ENCODE peak calls at places on chromosomes 7 and 10, in four cellular contexts. Q is brain microvascular endothelial cell, K is A549, A is fibroblast of mammary gland. L is an unnamed sample.
A peak's percentile ranks its signal among the peaks of the same experiment; 100 is the strongest.

GRCh38 chr7:72546586-72546985 is 134.4 kb upstream of the CALN1 start:
- DNase-seq in Q (no peak), K (no peak), A (no peak), L (no peak)

GRCh38 chr7:20858913-20859312 is 72.2 kb upstream of the SP8 start:
- DNase-seq in Q (no peak), K (no peak), A (no peak), L (no peak)

GRCh38 chr7:80420876-80421275 is 91.0 kb downstream of the GNAT3 start:
- DNase-seq in Q (no peak), K (no peak), A (no peak), L (no peak)

GRCh38 chr10:24313233-24313632 is 104.3 kb downstream of the KIAA1217 start:
- DNase-seq in A (no peak), Q (no peak), K (no peak), L (no peak)

GRCh38 chr10:50604823-50605222 is 18.9 kb downstream of the SGMS1 start:
- DNase-seq in Q (no peak), A (no peak), K (no peak), L (no peak)

GRCh38 chr10:71970331-71970730 is 6.1 kb downstream of the CHST3 start:
- DNase-seq in Q (no peak), A (no peak), K (peak; percentile 79), L (no peak)

GRCh38 chr10:132575320-132576201 is 38.0 kb downstream of the INPP5A start:
- DNase-seq in Q (peak; percentile 86), K (peak; percentile 48), A (peak; percentile 66), L (peak; percentile 42)

GRCh38 chr7:55265836-55266235 is 99.3 kb upstream of the LANCL2 start:
- DNase-seq in A (no peak), Q (no peak), K (peak; percentile 35), L (no peak)

GRCh38 chr7:137475966-137476365 is 132.4 kb upstream of the PTN start:
- DNase-seq in K (no peak), Q (no peak), A (peak; percentile 61), L (no peak)

GRCh38 chr7:43443380-43443779 is 139.5 kb upstream of the STK17A start:
- DNase-seq in Q (no peak), A (no peak), K (no peak), L (no peak)

DNA sequence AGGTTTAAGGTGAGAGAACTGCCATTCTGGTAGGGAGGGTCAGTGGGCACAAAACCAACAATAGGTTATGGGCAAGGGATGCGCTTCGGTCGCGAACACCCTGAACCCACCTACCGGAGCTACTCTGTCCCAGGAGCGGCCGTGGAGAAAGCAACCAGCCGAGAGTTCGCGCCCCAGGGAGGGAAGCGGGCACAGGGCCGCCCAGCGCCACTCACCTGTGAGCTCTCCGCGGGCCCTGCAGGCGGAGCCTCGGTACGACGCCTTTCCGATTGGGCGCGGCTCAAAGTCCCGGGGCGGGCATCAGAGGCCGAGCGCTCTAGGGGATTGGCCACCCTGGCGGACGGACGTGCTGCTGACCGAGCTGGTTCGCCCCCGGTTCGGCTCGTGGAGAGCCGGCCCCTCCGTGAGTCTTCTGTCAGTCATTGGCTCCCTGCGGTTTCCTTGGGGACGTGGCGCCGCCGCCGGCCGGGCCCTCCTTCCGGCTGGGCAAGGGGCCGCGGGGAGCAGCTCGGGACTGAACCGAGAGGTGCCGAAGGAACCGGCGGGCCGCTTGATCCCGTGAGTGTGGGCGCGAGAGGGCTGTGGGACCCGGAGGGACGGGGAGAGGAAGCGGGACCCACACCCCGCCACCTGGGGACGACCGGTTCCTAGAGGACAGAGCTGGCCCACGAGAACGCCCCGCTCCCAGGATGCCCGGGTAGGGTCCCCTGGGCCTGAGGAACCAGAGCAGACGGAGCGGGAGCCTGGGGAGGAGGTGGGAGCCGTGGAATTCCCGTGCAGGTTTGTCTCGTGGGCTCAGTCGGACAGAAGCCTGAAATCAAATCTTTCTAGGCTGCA is at the start of gene ENTPD7:
- DNase-seq in A (peak; percentile 92), Q (peak; percentile 96), K (peak; percentile 95), L (peak; percentile 78)
- TF ChIP-seq CTCF in A (no peak), Q (peak; percentile 37), K (no peak), L (no peak)

GRCh38 chr7:155753446-155753965 is 58.8 kb downstream of the SHH start:
- DNase-seq in K (no peak), A (peak; percentile 31), Q (no peak), L (no peak)
- H3K4me3 ChIP-seq in K (no peak overlapping the region), A (no peak overlapping the region), Q (no peak overlapping the region), L (no peak overlapping the region)

DNA sequence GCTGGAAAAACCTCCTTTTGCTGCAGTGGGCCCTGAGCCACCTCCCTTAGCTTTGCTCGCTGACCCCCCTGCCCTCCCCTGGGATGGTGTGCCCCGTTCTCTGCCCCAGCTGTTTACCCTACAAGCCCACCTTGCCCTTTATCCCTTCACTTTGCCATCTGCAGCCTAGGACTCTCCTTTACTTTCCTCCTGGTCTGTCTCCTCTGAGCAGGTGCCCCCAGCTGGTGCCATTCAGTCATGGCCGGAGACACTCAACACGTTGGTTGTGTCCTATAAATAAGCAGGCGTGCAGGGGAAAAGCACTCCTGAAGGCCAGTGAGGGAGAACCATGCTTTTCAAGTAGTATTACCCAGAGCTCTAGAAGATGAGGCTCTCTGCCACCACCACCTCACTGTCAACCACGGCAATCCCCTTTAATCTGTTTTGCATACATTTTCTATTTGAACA is 6.1 kb downstream of the RASSF4 start:
- DNase-seq in A (no peak), K (no peak), Q (no peak), L (no peak)
- TF ChIP-seq CTCF in A (no peak), K (no peak), Q (no peak), L (no peak)

GRCh38 chr7:97024209-97025129 is at the start of gene DLX5:
- DNase-seq in K (peak; percentile 24), A (peak; percentile 41), Q (no peak), L (no peak)
- H3K4me3 ChIP-seq in K (peak within 1 kb of the TSS; percentile 36), A (peak within 1 kb of the TSS; percentile 26), Q (peak within 1 kb of the TSS; percentile 42), L (no peak within 1 kb of the TSS)

DNA sequence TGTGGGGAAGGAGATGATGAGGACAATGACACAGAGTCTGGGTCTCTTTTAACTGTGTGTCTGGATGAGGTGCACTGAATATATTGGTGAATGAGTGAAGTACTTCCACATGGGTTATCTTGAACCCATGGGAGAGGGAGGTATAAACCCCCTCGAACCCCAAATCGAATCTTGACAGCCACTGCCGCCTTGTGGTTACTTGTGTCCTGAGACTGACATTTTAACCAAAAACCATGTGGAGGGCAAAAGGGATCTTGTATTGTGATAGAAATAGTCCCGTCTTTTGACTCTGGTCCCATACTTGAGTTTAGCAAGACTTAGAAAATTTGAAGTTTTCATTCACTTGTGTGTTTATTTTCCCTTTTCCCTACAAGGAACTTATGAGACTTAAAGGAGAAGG is 283.3 kb downstream of the PHTF2 start:
- DNase-seq in Q (no peak), A (no peak), K (no peak), L (no peak)
- TF ChIP-seq CTCF in Q (no peak), A (no peak), K (no peak), L (no peak)

GRCh38 chr7:141511370-141512335 is 39.6 kb upstream of the AGK start:
- DNase-seq in A (no peak), K (no peak), Q (no peak), L (peak; percentile 2)
- H3K4me3 ChIP-seq in A (no peak overlapping the region), K (no peak overlapping the region), Q (no peak overlapping the region), L (peak overlapping the region; percentile 9)

DNA sequence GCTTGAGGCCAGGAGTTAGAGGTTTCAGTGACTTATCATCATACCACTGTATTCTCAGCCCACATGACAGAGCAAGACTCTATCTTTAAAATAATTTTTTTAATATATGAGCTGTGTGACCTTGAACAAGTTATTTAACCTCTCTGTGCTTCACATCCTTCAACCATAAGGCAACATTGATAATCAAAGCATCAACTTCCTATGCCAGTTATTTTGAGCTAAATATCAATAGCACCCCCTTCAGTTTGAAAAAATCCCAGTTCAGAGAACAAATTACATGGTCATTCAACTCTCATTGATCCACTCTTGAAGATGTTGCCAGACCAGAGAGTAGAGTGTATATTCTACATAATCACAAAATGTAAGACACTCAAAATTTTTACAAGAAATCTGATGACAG is 53.0 kb downstream of the ASNS start:
- DNase-seq in Q (no peak), A (no peak), K (peak; percentile 7), L (no peak)
- TF ChIP-seq CTCF in Q (no peak), A (no peak), K (peak; percentile 9), L (no peak)

L was measured in HFF-Myc.